ENCODE peak calls at places on chromosomes 4 and X, in seven cellular contexts. One of them, this sample, is unnamed.

GRCh38 chrX:4547218-4547836 is 833.9 kb upstream of the PRKX start:
- DNase-seq in effector memory CD8-positive, alpha-beta T cell: no peak
- DNase-seq in stimulated activated naive CD8-positive, alpha-beta T cell treated with anti-CD3 and anti-CD28 coated beads, Interleukin-15, Interleukin-2, amounts not matched to agents 100 U/mL and 50 U/mL, for 24 hours: peak; percentile 32
- DNase-seq in mesendoderm: peak; percentile 44
- DNase-seq in KBM-7: peak; percentile 73
- DNase-seq in lung microvascular endothelial cell: peak; percentile 48
- DNase-seq in NCI-H2081: peak; percentile 59
- DNase-seq in this sample: no peak

GRCh38 chrX:19625612-19626011 is 110.3 kb upstream of the MAP3K15 start:
- DNase-seq in effector memory CD8-positive, alpha-beta T cell: peak; percentile 18
- DNase-seq in stimulated activated naive CD8-positive, alpha-beta T cell treated with anti-CD3 and anti-CD28 coated beads, Interleukin-15, Interleukin-2, amounts not matched to agents 100 U/mL and 50 U/mL, for 24 hours: peak; percentile 52
- DNase-seq in mesendoderm: peak; percentile 30
- DNase-seq in KBM-7: no peak
- DNase-seq in lung microvascular endothelial cell: peak; percentile 59
- DNase-seq in NCI-H2081: no peak
- DNase-seq in this sample: no peak

GRCh38 chrX:153642313-153642654 is 4.7 kb upstream of the DUSP9 start:
- DNase-seq in effector memory CD8-positive, alpha-beta T cell: no peak
- DNase-seq in stimulated activated naive CD8-positive, alpha-beta T cell treated with anti-CD3 and anti-CD28 coated beads, Interleukin-15, Interleukin-2, amounts not matched to agents 100 U/mL and 50 U/mL, for 24 hours: no peak
- DNase-seq in mesendoderm: no peak
- DNase-seq in KBM-7: peak; percentile 49
- DNase-seq in lung microvascular endothelial cell: no peak
- DNase-seq in NCI-H2081: no peak
- DNase-seq in this sample: no peak

GRCh38 chrX:10045327-10046000 is 78.3 kb downstream of the CLDN34 start:
- DNase-seq in effector memory CD8-positive, alpha-beta T cell: no peak
- DNase-seq in stimulated activated naive CD8-positive, alpha-beta T cell treated with anti-CD3 and anti-CD28 coated beads, Interleukin-15, Interleukin-2, amounts not matched to agents 100 U/mL and 50 U/mL, for 24 hours: no peak
- DNase-seq in mesendoderm: no peak
- DNase-seq in KBM-7: no peak
- DNase-seq in lung microvascular endothelial cell: peak; percentile 67
- DNase-seq in NCI-H2081: no peak
- DNase-seq in this sample: no peak

GRCh38 chr4:142467086-142467485 is 379.0 kb downstream of the INPP4B start:
- DNase-seq in effector memory CD8-positive, alpha-beta T cell: no peak
- DNase-seq in stimulated activated naive CD8-positive, alpha-beta T cell treated with anti-CD3 and anti-CD28 coated beads, Interleukin-15, Interleukin-2, amounts not matched to agents 100 U/mL and 50 U/mL, for 24 hours: no peak
- DNase-seq in mesendoderm: no peak
- DNase-seq in KBM-7: no peak
- DNase-seq in lung microvascular endothelial cell: no peak
- DNase-seq in NCI-H2081: no peak
- DNase-seq in this sample: no peak

GRCh38 chrX:47854474-47854873 is 17.8 kb downstream of the ZNF81 start:
- DNase-seq in effector memory CD8-positive, alpha-beta T cell: no peak
- DNase-seq in stimulated activated naive CD8-positive, alpha-beta T cell treated with anti-CD3 and anti-CD28 coated beads, Interleukin-15, Interleukin-2, amounts not matched to agents 100 U/mL and 50 U/mL, for 24 hours: peak; percentile 10
- DNase-seq in mesendoderm: peak; percentile 29
- DNase-seq in KBM-7: peak; percentile 65
- DNase-seq in lung microvascular endothelial cell: peak; percentile 47
- DNase-seq in NCI-H2081: no peak
- DNase-seq in this sample: no peak

GRCh38 chr4:110668463-110669245 is 45.8 kb upstream of the PITX2 start:
- DNase-seq in effector memory CD8-positive, alpha-beta T cell: no peak
- DNase-seq in stimulated activated naive CD8-positive, alpha-beta T cell treated with anti-CD3 and anti-CD28 coated beads, Interleukin-15, Interleukin-2, amounts not matched to agents 100 U/mL and 50 U/mL, for 24 hours: no peak
- DNase-seq in mesendoderm: no peak
- DNase-seq in KBM-7: no peak
- DNase-seq in lung microvascular endothelial cell: no peak
- DNase-seq in NCI-H2081: no peak
- DNase-seq in this sample: no peak

GRCh38 chr4:123649644-123650356 is 253.2 kb downstream of the SPRY1 start:
- DNase-seq in effector memory CD8-positive, alpha-beta T cell: no peak
- DNase-seq in stimulated activated naive CD8-positive, alpha-beta T cell treated with anti-CD3 and anti-CD28 coated beads, Interleukin-15, Interleukin-2, amounts not matched to agents 100 U/mL and 50 U/mL, for 24 hours: no peak
- DNase-seq in mesendoderm: peak; percentile 71
- DNase-seq in KBM-7: no peak
- DNase-seq in lung microvascular endothelial cell: peak; percentile 47
- DNase-seq in NCI-H2081: peak; percentile 75
- DNase-seq in this sample: no peak

GRCh38 chr4:22897520-22898108 is 204.9 kb downstream of the GBA3 start:
- DNase-seq in effector memory CD8-positive, alpha-beta T cell: no peak
- DNase-seq in stimulated activated naive CD8-positive, alpha-beta T cell treated with anti-CD3 and anti-CD28 coated beads, Interleukin-15, Interleukin-2, amounts not matched to agents 100 U/mL and 50 U/mL, for 24 hours: peak; percentile 15
- DNase-seq in mesendoderm: peak; percentile 51
- DNase-seq in KBM-7: peak; percentile 25
- DNase-seq in lung microvascular endothelial cell: peak; percentile 20
- DNase-seq in NCI-H2081: peak; percentile 33
- DNase-seq in this sample: no peak

GRCh38 chr4:56979674-56980073 is 978 bp downstream of the POLR2B start:
- DNase-seq in effector memory CD8-positive, alpha-beta T cell: peak; percentile 18
- DNase-seq in stimulated activated naive CD8-positive, alpha-beta T cell treated with anti-CD3 and anti-CD28 coated beads, Interleukin-15, Interleukin-2, amounts not matched to agents 100 U/mL and 50 U/mL, for 24 hours: peak; percentile 57
- DNase-seq in mesendoderm: peak; percentile 45
- DNase-seq in KBM-7: peak; percentile 64
- DNase-seq in lung microvascular endothelial cell: peak; percentile 74
- DNase-seq in NCI-H2081: no peak
- DNase-seq in this sample: no peak

GRCh38 chrX:26778320-26778888 is 562.4 kb downstream of the MAGEB5 start:
- DNase-seq in effector memory CD8-positive, alpha-beta T cell: no peak
- DNase-seq in stimulated activated naive CD8-positive, alpha-beta T cell treated with anti-CD3 and anti-CD28 coated beads, Interleukin-15, Interleukin-2, amounts not matched to agents 100 U/mL and 50 U/mL, for 24 hours: no peak
- DNase-seq in mesendoderm: peak; percentile 48
- DNase-seq in KBM-7: peak; percentile 38
- DNase-seq in lung microvascular endothelial cell: peak; percentile 1
- DNase-seq in NCI-H2081: no peak
- DNase-seq in this sample: no peak

GRCh38 chrX:130893356-130894085 is 9.5 kb downstream of the ENOX2 start:
- DNase-seq in effector memory CD8-positive, alpha-beta T cell: no peak
- DNase-seq in stimulated activated naive CD8-positive, alpha-beta T cell treated with anti-CD3 and anti-CD28 coated beads, Interleukin-15, Interleukin-2, amounts not matched to agents 100 U/mL and 50 U/mL, for 24 hours: no peak
- DNase-seq in mesendoderm: no peak
- DNase-seq in KBM-7: no peak
- DNase-seq in lung microvascular endothelial cell: no peak
- DNase-seq in NCI-H2081: no peak
- DNase-seq in this sample: no peak

GRCh38 chrX:107204063-107204605 is 2.1 kb downstream of the NUP62CL start:
- DNase-seq in effector memory CD8-positive, alpha-beta T cell: no peak
- DNase-seq in stimulated activated naive CD8-positive, alpha-beta T cell treated with anti-CD3 and anti-CD28 coated beads, Interleukin-15, Interleukin-2, amounts not matched to agents 100 U/mL and 50 U/mL, for 24 hours: no peak
- DNase-seq in mesendoderm: peak; percentile 15
- DNase-seq in KBM-7: peak; percentile 65
- DNase-seq in lung microvascular endothelial cell: no peak
- DNase-seq in NCI-H2081: no peak
- DNase-seq in this sample: no peak

GRCh38 chr4:76896731-76897521 is 1.0 kb downstream of the SOWAHB start:
- DNase-seq in effector memory CD8-positive, alpha-beta T cell: peak; percentile 7
- DNase-seq in stimulated activated naive CD8-positive, alpha-beta T cell treated with anti-CD3 and anti-CD28 coated beads, Interleukin-15, Interleukin-2, amounts not matched to agents 100 U/mL and 50 U/mL, for 24 hours: peak; percentile 30
- DNase-seq in mesendoderm: peak; percentile 74
- DNase-seq in KBM-7: peak; percentile 12
- DNase-seq in lung microvascular endothelial cell: peak; percentile 25
- DNase-seq in NCI-H2081: peak; percentile 11
- DNase-seq in this sample: no peak

GRCh38 chr4:139416073-139416673 is 37.7 kb upstream of the RAB33B start:
- DNase-seq in effector memory CD8-positive, alpha-beta T cell: peak; percentile 20
- DNase-seq in stimulated activated naive CD8-positive, alpha-beta T cell treated with anti-CD3 and anti-CD28 coated beads, Interleukin-15, Interleukin-2, amounts not matched to agents 100 U/mL and 50 U/mL, for 24 hours: peak; percentile 14
- DNase-seq in mesendoderm: peak; percentile 39
- DNase-seq in KBM-7: peak; percentile 54
- DNase-seq in lung microvascular endothelial cell: peak; percentile 77
- DNase-seq in NCI-H2081: peak; percentile 3
- DNase-seq in this sample: no peak

GRCh38 chr4:140611854-140612253 is 43.1 kb upstream of the UCP1 start:
- DNase-seq in effector memory CD8-positive, alpha-beta T cell: no peak
- DNase-seq in stimulated activated naive CD8-positive, alpha-beta T cell treated with anti-CD3 and anti-CD28 coated beads, Interleukin-15, Interleukin-2, amounts not matched to agents 100 U/mL and 50 U/mL, for 24 hours: no peak
- DNase-seq in mesendoderm: no peak
- DNase-seq in KBM-7: no peak
- DNase-seq in lung microvascular endothelial cell: no peak
- DNase-seq in NCI-H2081: no peak
- DNase-seq in this sample: no peak

GRCh38 chr4:142040043-142040442 is 403.7 kb downstream of the IL15 start:
- DNase-seq in effector memory CD8-positive, alpha-beta T cell: no peak
- DNase-seq in stimulated activated naive CD8-positive, alpha-beta T cell treated with anti-CD3 and anti-CD28 coated beads, Interleukin-15, Interleukin-2, amounts not matched to agents 100 U/mL and 50 U/mL, for 24 hours: no peak
- DNase-seq in mesendoderm: peak; percentile 33
- DNase-seq in KBM-7: no peak
- DNase-seq in lung microvascular endothelial cell: peak; percentile 14
- DNase-seq in NCI-H2081: no peak
- DNase-seq in this sample: no peak

GRCh38 chr4:37837446-37837845 is 11.0 kb downstream of the PGM2 start:
- DNase-seq in effector memory CD8-positive, alpha-beta T cell: no peak
- DNase-seq in stimulated activated naive CD8-positive, alpha-beta T cell treated with anti-CD3 and anti-CD28 coated beads, Interleukin-15, Interleukin-2, amounts not matched to agents 100 U/mL and 50 U/mL, for 24 hours: no peak
- DNase-seq in mesendoderm: no peak
- DNase-seq in KBM-7: peak; percentile 76
- DNase-seq in lung microvascular endothelial cell: peak; percentile 94
- DNase-seq in NCI-H2081: no peak
- DNase-seq in this sample: no peak

GRCh38 chr4:139403457-139403856 is 50.5 kb upstream of the RAB33B start:
- DNase-seq in effector memory CD8-positive, alpha-beta T cell: no peak
- DNase-seq in stimulated activated naive CD8-positive, alpha-beta T cell treated with anti-CD3 and anti-CD28 coated beads, Interleukin-15, Interleukin-2, amounts not matched to agents 100 U/mL and 50 U/mL, for 24 hours: no peak
- DNase-seq in mesendoderm: peak; percentile 16
- DNase-seq in KBM-7: peak; percentile 43
- DNase-seq in lung microvascular endothelial cell: peak; percentile 26
- DNase-seq in NCI-H2081: no peak
- DNase-seq in this sample: no peak

GRCh38 chr4:46390353-46391058 is 578 bp upstream of the GABRA2 start:
- DNase-seq in effector memory CD8-positive, alpha-beta T cell: no peak
- DNase-seq in stimulated activated naive CD8-positive, alpha-beta T cell treated with anti-CD3 and anti-CD28 coated beads, Interleukin-15, Interleukin-2, amounts not matched to agents 100 U/mL and 50 U/mL, for 24 hours: no peak
- DNase-seq in mesendoderm: peak; percentile 28
- DNase-seq in KBM-7: no peak
- DNase-seq in lung microvascular endothelial cell: no peak
- DNase-seq in NCI-H2081: no peak
- DNase-seq in this sample: no peak

GRCh38 chr4:123412700-123413512 is 16.3 kb downstream of the SPRY1 start:
- DNase-seq in effector memory CD8-positive, alpha-beta T cell: no peak
- DNase-seq in stimulated activated naive CD8-positive, alpha-beta T cell treated with anti-CD3 and anti-CD28 coated beads, Interleukin-15, Interleukin-2, amounts not matched to agents 100 U/mL and 50 U/mL, for 24 hours: no peak
- DNase-seq in mesendoderm: no peak
- DNase-seq in KBM-7: no peak
- DNase-seq in lung microvascular endothelial cell: no peak
- DNase-seq in NCI-H2081: no peak
- DNase-seq in this sample: no peak

GRCh38 chr4:13538427-13538973 is 5.8 kb downstream of the NKX3-2 start:
- DNase-seq in effector memory CD8-positive, alpha-beta T cell: no peak
- DNase-seq in stimulated activated naive CD8-positive, alpha-beta T cell treated with anti-CD3 and anti-CD28 coated beads, Interleukin-15, Interleukin-2, amounts not matched to agents 100 U/mL and 50 U/mL, for 24 hours: no peak
- DNase-seq in mesendoderm: no peak
- DNase-seq in KBM-7: no peak
- DNase-seq in lung microvascular endothelial cell: no peak
- DNase-seq in NCI-H2081: no peak
- DNase-seq in this sample: no peak

This sample was measured in cerebellar nuclear complex.